ENCODE peak calls at places on chromosomes 5 and 9, in four cellular contexts. M, S, H and G are unnamed samples.

GRCh38 chr9:91844656-91845291 is 105.3 kb downstream of the ROR2 start:
- DNase-seq in H (no peak), S (no peak), M (no peak), G (no peak)

GRCh38 chr5:21646469-21646868 is 1206.7 kb downstream of the CDH12 start:
- DNase-seq in S (no peak), M (no peak), H (no peak), G (no peak)

GRCh38 chr5:59332236-59332973 is 561.1 kb downstream of the PDE4D start:
- DNase-seq in M (no peak), H (no peak), S (no peak), G (no peak)

GRCh38 chr5:64749385-64749784 is 19.1 kb downstream of the SREK1IP1 start:
- DNase-seq in H (no peak), M (no peak), S (no peak), G (peak; percentile 13)

GRCh38 chr5:173792781-173793547 is 95.2 kb upstream of the CPEB4 start:
- DNase-seq in S (no peak), H (no peak), M (no peak), G (no peak)

GRCh38 chr5:16754621-16755020 is 137.8 kb upstream of the RETREG1 start:
- DNase-seq in S (no peak), H (no peak), M (no peak), G (peak; percentile 25)

GRCh38 chr9:131590907-131591844 is 45.9 kb downstream of the PRRT1B start:
- DNase-seq in S (peak; percentile 68), M (peak; percentile 81), H (peak; percentile 35), G (peak; percentile 68)

GRCh38 chr5:179232091-179232490 is 113.2 kb downstream of the ADAMTS2 start:
- DNase-seq in H (no peak), M (no peak), S (no peak), G (no peak)

GRCh38 chr9:17509698-17510097 is 69.2 kb upstream of the SH3GL2 start:
- DNase-seq in M (no peak), H (no peak), S (no peak), G (no peak)

GRCh38 chr5:14730466-14730865 is 65.9 kb downstream of the OTULIN start:
- DNase-seq in H (no peak), S (no peak), M (no peak), G (no peak)